ENCODE peak calls at places on chromosomes 1 and 21, in five cellular contexts. One of them, this sample, is unnamed.

GRCh38 chr21:26280715-26281310 is 110.2 kb upstream of the APP start:
- DNase-seq in hepatic stellate cell: no peak
- DNase-seq in pancreas: no peak
- DNase-seq in germinal center: no peak
- DNase-seq in IMR-90: no peak
- DNase-seq in this sample: no peak

GRCh38 chr1:183379951-183380350 is 38.2 kb downstream of the NMNAT2 start:
- DNase-seq in pancreas: no peak
- DNase-seq in hepatic stellate cell: no peak
- DNase-seq in germinal center: no peak
- DNase-seq in IMR-90: no peak
- DNase-seq in this sample: no peak

GRCh38 chr1:90133133-90133532 is 138.2 kb downstream of the ZNF326 start:
- DNase-seq in pancreas: no peak
- DNase-seq in germinal center: no peak
- DNase-seq in IMR-90: peak; percentile 3
- DNase-seq in hepatic stellate cell: no peak
- DNase-seq in this sample: no peak

GRCh38 chr21:15159382-15160020 is 94.7 kb upstream of the NRIP1 start:
- DNase-seq in pancreas: no peak
- DNase-seq in IMR-90: no peak
- DNase-seq in germinal center: no peak
- DNase-seq in hepatic stellate cell: no peak
- DNase-seq in this sample: no peak

GRCh38 chr1:34176830-34177613 is at the start of gene C1orf94:
- DNase-seq in germinal center: no peak
- DNase-seq in pancreas: no peak
- DNase-seq in IMR-90: no peak
- DNase-seq in hepatic stellate cell: no peak
- DNase-seq in this sample: no peak

GRCh38 chr1:16396591-16396990 is 29.5 kb downstream of the SZRD1 start:
- DNase-seq in pancreas: no peak
- DNase-seq in germinal center: no peak
- DNase-seq in IMR-90: peak; percentile 84
- DNase-seq in hepatic stellate cell: peak; percentile 66
- DNase-seq in this sample: peak; percentile 47

GRCh38 chr1:17239420-17239819 is 9.5 kb upstream of the PADI3 start:
- DNase-seq in germinal center: peak; percentile 81
- DNase-seq in IMR-90: peak; percentile 92
- DNase-seq in hepatic stellate cell: peak; percentile 95
- DNase-seq in pancreas: no peak
- DNase-seq in this sample: peak; percentile 66

GRCh38 chr21:46012154-46012553 is 30.6 kb downstream of the COL6A1 start:
- DNase-seq in pancreas: no peak
- DNase-seq in IMR-90: no peak
- DNase-seq in hepatic stellate cell: no peak
- DNase-seq in germinal center: no peak
- DNase-seq in this sample: no peak

GRCh38 chr1:2783069-2783434 is 18.4 kb downstream of the TTC34 start:
- DNase-seq in pancreas: no peak
- DNase-seq in IMR-90: no peak
- DNase-seq in germinal center: no peak
- DNase-seq in hepatic stellate cell: no peak
- DNase-seq in this sample: no peak

GRCh38 chr1:55039342-55040082 is at the start of gene PCSK9:
- DNase-seq in germinal center: no peak
- DNase-seq in IMR-90: no peak
- DNase-seq in hepatic stellate cell: no peak
- DNase-seq in pancreas: no peak
- DNase-seq in this sample: no peak

GRCh38 chr1:167186771-167187170 is 33.9 kb upstream of the POU2F1 start:
- DNase-seq in IMR-90: no peak
- DNase-seq in hepatic stellate cell: no peak
- DNase-seq in pancreas: no peak
- DNase-seq in germinal center: no peak
- DNase-seq in this sample: no peak

GRCh38 chr21:33936221-33937038 is 20.8 kb upstream of the ATP5PO start:
- DNase-seq in pancreas: no peak
- DNase-seq in germinal center: no peak
- DNase-seq in hepatic stellate cell: no peak
- DNase-seq in IMR-90: no peak
- DNase-seq in this sample: no peak

GRCh38 chr1:173424786-173425407 is 52.2 kb upstream of the PRDX6 start:
- DNase-seq in pancreas: no peak
- DNase-seq in IMR-90: peak; percentile 8
- DNase-seq in hepatic stellate cell: no peak
- DNase-seq in germinal center: no peak
- DNase-seq in this sample: no peak

GRCh38 chr1:155126494-155127104 is 1.1 kb upstream of the EFNA1 start:
- DNase-seq in IMR-90: peak; percentile 27
- DNase-seq in hepatic stellate cell: no peak
- DNase-seq in pancreas: peak; percentile 77
- DNase-seq in germinal center: no peak
- DNase-seq in this sample: no peak

GRCh38 chr21:16587671-16588379 is 858.0 kb downstream of the USP25 start:
- DNase-seq in IMR-90: peak; percentile 77
- DNase-seq in germinal center: no peak
- DNase-seq in pancreas: no peak
- DNase-seq in hepatic stellate cell: no peak
- DNase-seq in this sample: no peak

GRCh38 chr1:156868341-156868740 is 7.7 kb downstream of the NTRK1 start:
- DNase-seq in IMR-90: no peak
- DNase-seq in pancreas: peak; percentile 50
- DNase-seq in hepatic stellate cell: no peak
- DNase-seq in germinal center: no peak
- DNase-seq in this sample: no peak

GRCh38 chr1:8093221-8093980 is 67.3 kb upstream of the ERRFI1 start:
- DNase-seq in hepatic stellate cell: no peak
- DNase-seq in IMR-90: no peak
- DNase-seq in germinal center: no peak
- DNase-seq in pancreas: no peak
- DNase-seq in this sample: no peak

GRCh38 chr1:208183977-208184901 is 59.9 kb downstream of the PLXNA2 start:
- DNase-seq in pancreas: no peak
- DNase-seq in IMR-90: peak; percentile 40
- DNase-seq in hepatic stellate cell: peak; percentile 78
- DNase-seq in germinal center: no peak
- DNase-seq in this sample: peak; percentile 85

GRCh38 chr1:112744019-112744578 is 29.0 kb upstream of the PPM1J start:
- DNase-seq in hepatic stellate cell: peak; percentile 77
- DNase-seq in IMR-90: peak; percentile 50
- DNase-seq in germinal center: no peak
- DNase-seq in pancreas: peak; percentile 64
- DNase-seq in this sample: no peak

GRCh38 chr1:12454406-12455391 is 163.3 kb downstream of the DHRS3 start:
- DNase-seq in hepatic stellate cell: no peak
- DNase-seq in germinal center: no peak
- DNase-seq in IMR-90: peak; percentile 34
- DNase-seq in pancreas: no peak
- DNase-seq in this sample: no peak

GRCh38 chr1:204261746-204262505 is 48.1 kb upstream of the GOLT1A start:
- DNase-seq in hepatic stellate cell: peak; percentile 70
- DNase-seq in IMR-90: peak; percentile 77
- DNase-seq in germinal center: no peak
- DNase-seq in pancreas: no peak
- DNase-seq in this sample: no peak

GRCh38 chr21:38266732-38267131 is 9.9 kb downstream of the KCNJ15 start:
- DNase-seq in pancreas: no peak
- DNase-seq in IMR-90: peak; percentile 50
- DNase-seq in germinal center: no peak
- DNase-seq in hepatic stellate cell: peak; percentile 38
- DNase-seq in this sample: peak; percentile 16

GRCh38 chr1:193042766-193043691 is 16.1 kb downstream of the UCHL5 start:
- DNase-seq in pancreas: no peak
- DNase-seq in hepatic stellate cell: no peak
- DNase-seq in germinal center: no peak
- DNase-seq in IMR-90: no peak
- DNase-seq in this sample: no peak

GRCh38 chr1:213429642-213430041 is 378.6 kb downstream of the RPS6KC1 start:
- DNase-seq in IMR-90: no peak
- DNase-seq in pancreas: no peak
- DNase-seq in germinal center: no peak
- DNase-seq in hepatic stellate cell: no peak
- DNase-seq in this sample: no peak

GRCh38 chr1:202063093-202063492 is 52.7 kb downstream of the ELF3 start:
- DNase-seq in germinal center: no peak
- DNase-seq in IMR-90: peak; percentile 39
- DNase-seq in pancreas: no peak
- DNase-seq in hepatic stellate cell: no peak
- DNase-seq in this sample: no peak

GRCh38 chr1:62841587-62842169 is 57.7 kb downstream of the ATG4C start:
- DNase-seq in pancreas: no peak
- DNase-seq in IMR-90: peak; percentile 75
- DNase-seq in hepatic stellate cell: peak; percentile 23
- DNase-seq in germinal center: peak; percentile 40
- DNase-seq in this sample: peak; percentile 13

This sample was measured in H54.